ENCODE peak calls at places on chromosomes 7 and 10, in six cellular contexts. One of them, this sample, is unnamed. For H3K36me3, the result is how much of the 10 kb centered on the place peaks cover.

GRCh38 chr10:94029955-94030354 is 36.2 kb downstream of the PLCE1 start:
- DNase-seq in right atrium auricular region: no peak
- DNase-seq in MM.1S: no peak
- DNase-seq in heart right ventricle: no peak
- DNase-seq in CD4-positive, CD25-positive, alpha-beta regulatory T cell: no peak
- DNase-seq in HCT116: no peak
- DNase-seq in this sample: no peak

GRCh38 chr10:70578371-70578947 is 24.1 kb downstream of the PRF1 start:
- DNase-seq in heart right ventricle: no peak
- DNase-seq in MM.1S: peak
- DNase-seq in CD4-positive, CD25-positive, alpha-beta regulatory T cell: peak
- DNase-seq in right atrium auricular region: no peak
- DNase-seq in HCT116: peak
- DNase-seq in this sample: peak

GRCh38 chr10:73867126-73867807 is 7.1 kb downstream of the CAMK2G start:
- DNase-seq in right atrium auricular region: no peak
- DNase-seq in CD4-positive, CD25-positive, alpha-beta regulatory T cell: no peak
- DNase-seq in heart right ventricle: no peak
- DNase-seq in HCT116: no peak
- DNase-seq in MM.1S: no peak
- DNase-seq in this sample: no peak

GRCh38 chr7:158228986-158229385 is 358.6 kb downstream of the PTPRN2 start:
- DNase-seq in HCT116: peak
- DNase-seq in MM.1S: peak
- DNase-seq in CD4-positive, CD25-positive, alpha-beta regulatory T cell: no peak
- DNase-seq in heart right ventricle: no peak
- DNase-seq in right atrium auricular region: no peak
- DNase-seq in this sample: no peak

GRCh38 chr10:123236122-123236521 is 81.9 kb downstream of the BUB3 start:
- DNase-seq in CD4-positive, CD25-positive, alpha-beta regulatory T cell: no peak
- DNase-seq in MM.1S: no peak
- DNase-seq in heart right ventricle: no peak
- DNase-seq in right atrium auricular region: no peak
- DNase-seq in HCT116: no peak
- DNase-seq in this sample: no peak

GRCh38 chr7:118311121-118311803 is 86.8 kb downstream of the ANKRD7 start:
- DNase-seq in right atrium auricular region: no peak
- DNase-seq in HCT116: peak
- DNase-seq in CD4-positive, CD25-positive, alpha-beta regulatory T cell: no peak
- DNase-seq in MM.1S: peak
- DNase-seq in heart right ventricle: no peak
- DNase-seq in this sample: no peak

GRCh38 chr7:74288034-74288881 is 949 bp upstream of the CLIP2 start:
- DNase-seq in right atrium auricular region: no peak
- DNase-seq in MM.1S: no peak
- DNase-seq in HCT116: no peak
- DNase-seq in CD4-positive, CD25-positive, alpha-beta regulatory T cell: no peak
- DNase-seq in heart right ventricle: no peak
- DNase-seq in this sample: no peak

GRCh38 chr10:60611291-60611747 is 167.0 kb upstream of the CDK1 start:
- DNase-seq in HCT116: peak
- DNase-seq in heart right ventricle: no peak
- DNase-seq in MM.1S: no peak
- DNase-seq in right atrium auricular region: no peak
- DNase-seq in CD4-positive, CD25-positive, alpha-beta regulatory T cell: no peak
- DNase-seq in this sample: no peak

GRCh38 chr7:96794063-96794462 is 84.4 kb upstream of the SEM1 start:
- DNase-seq in CD4-positive, CD25-positive, alpha-beta regulatory T cell: no peak
- DNase-seq in MM.1S: no peak
- DNase-seq in heart right ventricle: no peak
- DNase-seq in right atrium auricular region: no peak
- DNase-seq in HCT116: no peak
- DNase-seq in this sample: no peak

GRCh38 chr7:99258501-99258900 is 14.1 kb upstream of the MYH16 start:
- DNase-seq in heart right ventricle: no peak
- DNase-seq in CD4-positive, CD25-positive, alpha-beta regulatory T cell: no peak
- DNase-seq in HCT116: no peak
- DNase-seq in MM.1S: no peak
- DNase-seq in right atrium auricular region: no peak
- DNase-seq in this sample: no peak

GRCh38 chr10:50565301-50566083 is 58.3 kb downstream of the SGMS1 start:
- DNase-seq in CD4-positive, CD25-positive, alpha-beta regulatory T cell: no peak
- DNase-seq in right atrium auricular region: no peak
- DNase-seq in heart right ventricle: no peak
- DNase-seq in HCT116: no peak
- DNase-seq in MM.1S: no peak
- DNase-seq in this sample: no peak

GRCh38 chr10:13769926-13770325 is 183.2 kb downstream of the PRPF18 start:
- DNase-seq in right atrium auricular region: no peak
- DNase-seq in CD4-positive, CD25-positive, alpha-beta regulatory T cell: no peak
- DNase-seq in HCT116: no peak
- DNase-seq in MM.1S: no peak
- DNase-seq in heart right ventricle: no peak
- DNase-seq in this sample: no peak

GRCh38 chr7:2164646-2165045 is 68.1 kb downstream of the MAD1L1 start:
- DNase-seq in right atrium auricular region: no peak
- DNase-seq in CD4-positive, CD25-positive, alpha-beta regulatory T cell: no peak
- DNase-seq in heart right ventricle: no peak
- DNase-seq in MM.1S: no peak
- DNase-seq in HCT116: no peak
- DNase-seq in this sample: no peak

GRCh38 chr10:114499630-114500190 is 95.4 kb upstream of the AFAP1L2 start:
- DNase-seq in MM.1S: peak
- DNase-seq in HCT116: no peak
- DNase-seq in CD4-positive, CD25-positive, alpha-beta regulatory T cell: no peak
- DNase-seq in right atrium auricular region: no peak
- DNase-seq in heart right ventricle: no peak
- DNase-seq in this sample: peak

GRCh38 chr10:80485410-80486135 is 31.5 kb downstream of the TSPAN14 start:
- DNase-seq in right atrium auricular region: no peak
- DNase-seq in heart right ventricle: no peak
- DNase-seq in CD4-positive, CD25-positive, alpha-beta regulatory T cell: no peak
- DNase-seq in MM.1S: no peak
- DNase-seq in HCT116: no peak
- DNase-seq in this sample: no peak

GRCh38 chr10:103241262-103242011 is 4.2 kb upstream of the RPEL1 start:
- DNase-seq in CD4-positive, CD25-positive, alpha-beta regulatory T cell: no peak
- DNase-seq in MM.1S: no peak
- DNase-seq in right atrium auricular region: no peak
- DNase-seq in HCT116: peak
- DNase-seq in heart right ventricle: no peak
- DNase-seq in this sample: no peak

GRCh38 chr7:51016546-51016945 is 233.8 kb upstream of the GRB10 start:
- DNase-seq in MM.1S: no peak
- DNase-seq in HCT116: no peak
- DNase-seq in heart right ventricle: no peak
- DNase-seq in CD4-positive, CD25-positive, alpha-beta regulatory T cell: no peak
- DNase-seq in right atrium auricular region: peak
- DNase-seq in this sample: no peak

GRCh38 chr7:132575336-132575986 is 809 bp downstream of the PLXNA4 start:
- DNase-seq in right atrium auricular region: peak
- DNase-seq in HCT116: no peak
- DNase-seq in heart right ventricle: peak
- DNase-seq in CD4-positive, CD25-positive, alpha-beta regulatory T cell: no peak
- DNase-seq in MM.1S: no peak
- DNase-seq in this sample: no peak

GRCh38 chr7:105224884-105225651 is 163.7 kb downstream of the SRPK2 start:
- DNase-seq in heart right ventricle: no peak
- DNase-seq in MM.1S: peak
- DNase-seq in HCT116: peak
- DNase-seq in right atrium auricular region: no peak
- DNase-seq in CD4-positive, CD25-positive, alpha-beta regulatory T cell: no peak
- DNase-seq in this sample: no peak

GRCh38 chr7:77242068-77242467 is 42.4 kb upstream of the FGL2 start:
- DNase-seq in right atrium auricular region: no peak
- DNase-seq in MM.1S: no peak
- DNase-seq in CD4-positive, CD25-positive, alpha-beta regulatory T cell: no peak
- DNase-seq in HCT116: no peak
- DNase-seq in heart right ventricle: no peak
- DNase-seq in this sample: no peak

GRCh38 chr10:27297848-27298524 is 57.4 kb upstream of the ACBD5 start:
- DNase-seq in MM.1S: no peak
- DNase-seq in HCT116: no peak
- DNase-seq in right atrium auricular region: no peak
- DNase-seq in heart right ventricle: no peak
- DNase-seq in CD4-positive, CD25-positive, alpha-beta regulatory T cell: no peak
- DNase-seq in this sample: no peak

GRCh38 chr7:151736403-151736909 is 140.5 kb downstream of the PRKAG2 start:
- DNase-seq in MM.1S: no peak
- DNase-seq in right atrium auricular region: peak
- DNase-seq in CD4-positive, CD25-positive, alpha-beta regulatory T cell: no peak
- DNase-seq in HCT116: peak
- DNase-seq in heart right ventricle: peak
- DNase-seq in this sample: no peak

GRCh38 chr10:57218382-57218781 is 857.3 kb upstream of the ZWINT start:
- DNase-seq in right atrium auricular region: no peak
- DNase-seq in HCT116: no peak
- DNase-seq in heart right ventricle: no peak
- DNase-seq in CD4-positive, CD25-positive, alpha-beta regulatory T cell: no peak
- DNase-seq in MM.1S: no peak
- DNase-seq in this sample: no peak

GRCh38 chr10:326350-326749 is 191.1 kb downstream of the ZMYND11 start:
- DNase-seq in CD4-positive, CD25-positive, alpha-beta regulatory T cell: no peak
- DNase-seq in HCT116: no peak
- DNase-seq in heart right ventricle: no peak
- DNase-seq in MM.1S: no peak
- DNase-seq in right atrium auricular region: no peak
- DNase-seq in this sample: no peak

GRCh38 chr10:96565774-96566173 is 21.0 kb downstream of the TM9SF3 start:
- DNase-seq in right atrium auricular region: no peak
- DNase-seq in heart right ventricle: no peak
- DNase-seq in MM.1S: no peak
- DNase-seq in CD4-positive, CD25-positive, alpha-beta regulatory T cell: no peak
- DNase-seq in HCT116: no peak
- DNase-seq in this sample: no peak

GRCh38 chr10:133362846-133363245 is 5.0 kb upstream of the FUOM start:
- DNase-seq in HCT116: no peak
- DNase-seq in CD4-positive, CD25-positive, alpha-beta regulatory T cell: no peak
- DNase-seq in heart right ventricle: no peak
- DNase-seq in MM.1S: no peak
- DNase-seq in right atrium auricular region: no peak
- DNase-seq in this sample: no peak

GRCh38 chr7:45920543-45921380 is at the start of gene IGFBP3:
- DNase-seq in heart right ventricle: peak
- DNase-seq in HCT116: no peak
- DNase-seq in right atrium auricular region: no peak
- DNase-seq in CD4-positive, CD25-positive, alpha-beta regulatory T cell: no peak
- DNase-seq in MM.1S: peak
- DNase-seq in this sample: peak

GRCh38 chr7:96388620-96389383 is 66.9 kb upstream of the SLC25A13 start:
- DNase-seq in HCT116: no peak
- DNase-seq in right atrium auricular region: peak
- DNase-seq in heart right ventricle: peak
- DNase-seq in MM.1S: no peak
- DNase-seq in CD4-positive, CD25-positive, alpha-beta regulatory T cell: no peak
- DNase-seq in this sample: no peak

GRCh38 chr10:26334932-26335573 is 103.1 kb upstream of the APBB1IP start:
- DNase-seq in HCT116: peak
- DNase-seq in MM.1S: peak
- DNase-seq in CD4-positive, CD25-positive, alpha-beta regulatory T cell: peak
- DNase-seq in heart right ventricle: peak
- DNase-seq in right atrium auricular region: peak
- DNase-seq in this sample: peak

GRCh38 chr7:140902305-140902953 is 22.3 kb downstream of the BRAF start:
- DNase-seq in CD4-positive, CD25-positive, alpha-beta regulatory T cell: peak
- DNase-seq in right atrium auricular region: no peak
- DNase-seq in heart right ventricle: no peak
- DNase-seq in HCT116: no peak
- DNase-seq in MM.1S: no peak
- DNase-seq in this sample: peak

GRCh38 chr10:132878730-132879407 is 63.5 kb downstream of the CFAP46 start:
- DNase-seq in heart right ventricle: no peak
- DNase-seq in HCT116: no peak
- DNase-seq in CD4-positive, CD25-positive, alpha-beta regulatory T cell: no peak
- DNase-seq in right atrium auricular region: no peak
- DNase-seq in MM.1S: no peak
- DNase-seq in this sample: no peak

DNA sequence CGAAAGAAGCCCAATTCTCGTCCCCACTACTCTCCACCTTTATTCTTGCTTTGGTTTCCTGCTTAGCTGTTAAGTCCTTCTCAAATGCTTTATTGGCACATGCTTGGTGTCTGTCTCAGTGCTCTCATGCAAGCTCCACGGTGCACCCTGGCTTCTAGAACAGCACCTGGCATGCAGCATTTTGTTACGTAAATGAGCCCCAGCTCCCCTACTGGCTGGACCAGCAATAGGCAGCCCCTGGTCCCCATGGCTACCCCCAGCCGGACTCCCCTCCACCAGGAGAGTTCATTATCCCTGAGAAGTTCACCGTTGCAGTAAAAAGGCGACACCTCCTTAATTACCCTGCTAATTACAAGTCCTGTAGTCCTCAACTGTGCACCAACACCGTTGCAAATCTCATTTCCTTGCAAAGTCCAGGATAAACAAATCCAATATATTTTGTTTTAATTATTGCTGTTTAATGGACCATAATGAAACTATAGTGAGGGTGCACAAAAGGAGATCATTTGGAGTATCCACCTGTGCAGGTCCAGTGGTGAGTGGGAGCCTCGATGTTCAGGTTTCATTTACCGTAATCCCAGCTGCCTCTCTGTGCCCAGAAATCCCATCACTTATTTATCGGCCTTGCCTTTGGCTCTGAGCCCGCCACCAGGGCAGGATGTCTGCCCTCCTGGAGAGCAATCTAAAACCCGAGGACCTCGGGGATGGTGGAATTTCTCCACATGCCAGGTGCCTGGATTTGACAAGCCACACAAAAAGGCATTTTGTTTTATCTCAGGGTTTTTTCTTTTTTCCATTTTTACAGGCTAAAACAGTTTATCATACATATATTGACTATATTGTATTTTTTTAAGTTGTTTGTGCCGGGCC is 12.8 kb upstream of the DRGX start:
- DNase-seq in heart right ventricle: no peak
- DNase-seq in HCT116: peak
- DNase-seq in CD4-positive, CD25-positive, alpha-beta regulatory T cell: no peak
- DNase-seq in MM.1S: no peak
- DNase-seq in right atrium auricular region: peak
- DNase-seq in this sample: no peak
- H3K4me3 ChIP-seq in heart right ventricle: no peak
- H3K4me3 ChIP-seq in HCT116: no peak
- H3K4me3 ChIP-seq in CD4-positive, CD25-positive, alpha-beta regulatory T cell: no peak
- H3K4me3 ChIP-seq in MM.1S: no peak
- H3K4me3 ChIP-seq in right atrium auricular region: no peak
- H3K4me3 ChIP-seq in this sample: no peak

GRCh38 chr7:6155596-6155995 is 116.8 kb downstream of the CYTH3 start:
- DNase-seq in heart right ventricle: no peak
- DNase-seq in MM.1S: no peak
- DNase-seq in CD4-positive, CD25-positive, alpha-beta regulatory T cell: no peak
- DNase-seq in HCT116: no peak
- DNase-seq in right atrium auricular region: no peak
- DNase-seq in this sample: no peak
- H3K36me3 ChIP-seq in heart right ventricle: half or more
- H3K36me3 ChIP-seq in MM.1S: under half
- H3K36me3 ChIP-seq in CD4-positive, CD25-positive, alpha-beta regulatory T cell: half or more
- H3K36me3 ChIP-seq in HCT116: under half
- H3K36me3 ChIP-seq in right atrium auricular region: half or more
- H3K36me3 ChIP-seq in this sample: under half

GRCh38 chr7:91033574-91033973 is 230.7 kb upstream of the FZD1 start:
- DNase-seq in CD4-positive, CD25-positive, alpha-beta regulatory T cell: no peak
- DNase-seq in heart right ventricle: no peak
- DNase-seq in HCT116: no peak
- DNase-seq in MM.1S: no peak
- DNase-seq in right atrium auricular region: no peak
- DNase-seq in this sample: no peak
- H3K27ac ChIP-seq in CD4-positive, CD25-positive, alpha-beta regulatory T cell: no peak
- H3K27ac ChIP-seq in heart right ventricle: no peak
- H3K27ac ChIP-seq in HCT116: no peak
- H3K27ac ChIP-seq in MM.1S: no peak
- H3K27ac ChIP-seq in right atrium auricular region: no peak
- H3K27ac ChIP-seq in this sample: no peak

GRCh38 chr7:66125052-66125694 is 10.5 kb downstream of the CRCP start:
- DNase-seq in CD4-positive, CD25-positive, alpha-beta regulatory T cell: no peak
- DNase-seq in right atrium auricular region: no peak
- DNase-seq in heart right ventricle: no peak
- DNase-seq in HCT116: no peak
- DNase-seq in MM.1S: no peak
- DNase-seq in this sample: no peak
- H3K4me3 ChIP-seq in CD4-positive, CD25-positive, alpha-beta regulatory T cell: peak
- H3K4me3 ChIP-seq in right atrium auricular region: no peak
- H3K4me3 ChIP-seq in heart right ventricle: no peak
- H3K4me3 ChIP-seq in HCT116: no peak
- H3K4me3 ChIP-seq in MM.1S: no peak
- H3K4me3 ChIP-seq in this sample: no peak